ENCODE peak calls at places on chromosomes 11 and 22, in nine cellular contexts. K is neural progenitor cell, S is endothelial cell of umbilical vein, R is keratinocyte, T is fibroblast of lung, G is PC-3, D is GM12878, N is HepG2, A is astrocyte. L is an unnamed sample.

GRCh38 chr11:29518389-29519174 is 498.2 kb downstream of the KCNA4 start:
- DNase-seq in A (no peak), R (no peak), D (no peak), K (peak; percentile 4), G (no peak), S (no peak), T (no peak), N (no peak), L (no peak)

GRCh38 chr11:69269388-69269787 is 24.6 kb upstream of the MYEOV start:
- DNase-seq in D (no peak), R (no peak), A (no peak), T (no peak), S (no peak), G (no peak), K (no peak), N (no peak), L (no peak)

GRCh38 chr11:69683764-69684333 is 8.7 kb upstream of the LTO1 start:
- DNase-seq in A (no peak), S (no peak), K (peak; percentile 56), N (peak; percentile 80), D (no peak), T (no peak), R (no peak), G (peak; percentile 76), L (no peak)

GRCh38 chr11:6402561-6402981 is 12.3 kb downstream of the SMPD1 start:
- DNase-seq in K (no peak), D (peak; percentile 76), N (no peak), R (no peak), G (no peak), T (peak; percentile 27), A (no peak), S (no peak), L (peak; percentile 94)

GRCh38 chr22:43945632-43946390 is 9.4 kb upstream of the SAMM50 start:
- DNase-seq in A (no peak), T (peak; percentile 45), N (peak; percentile 60), R (no peak), S (peak; percentile 63), G (peak; percentile 62), D (no peak), K (peak; percentile 78), L (peak; percentile 71)

GRCh38 chr22:49674479-49674830 is 153.2 kb downstream of the BRD1 start:
- DNase-seq in A (no peak), K (no peak), R (no peak), T (no peak), G (no peak), N (no peak), S (no peak), D (no peak), L (no peak)

GRCh38 chr11:13667795-13668101 is 720 bp upstream of the FAR1 start:
- DNase-seq in D (no peak), T (no peak), A (no peak), K (no peak), G (no peak), N (no peak), S (no peak), R (no peak), L (no peak)

GRCh38 chr11:128469220-128469619 is 118.1 kb downstream of the ETS1 start:
- DNase-seq in A (no peak), S (no peak), G (no peak), T (no peak), K (no peak), D (peak; percentile 77), N (no peak), R (no peak), L (no peak)

DNA sequence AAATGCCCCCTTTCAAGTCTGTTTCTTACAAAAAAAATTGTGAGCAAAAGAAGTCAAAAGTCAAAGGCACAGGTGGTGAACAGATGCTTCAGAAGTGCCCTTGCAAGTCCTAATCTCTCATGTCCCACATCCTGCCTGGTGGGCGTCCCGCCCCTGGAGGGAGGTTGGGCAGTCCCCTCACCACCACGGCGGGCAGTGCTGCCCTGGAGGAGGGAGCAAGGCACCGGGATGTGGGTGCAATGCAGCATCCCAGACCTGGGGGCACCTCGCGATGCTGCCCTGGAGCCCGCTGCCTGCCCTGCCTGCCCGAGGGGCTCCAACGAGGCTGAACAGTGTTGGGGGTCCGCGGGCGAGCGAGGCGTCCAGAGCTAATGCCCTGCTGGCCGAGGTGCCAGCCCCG is 15.9 kb downstream of the MRGPRG start:
- DNase-seq in R (no peak), G (no peak), T (no peak), N (no peak), D (no peak), A (no peak), K (no peak), S (no peak), L (peak; percentile 93)
- TF ChIP-seq EZH2 in R (peak; percentile 50), G (no peak), T (peak; percentile 53), N (no peak), D (no peak), A (no peak), K (no peak), S (peak; percentile 40), L (no peak)

GRCh38 chr11:90343670-90344069 is 120.8 kb upstream of the CHORDC1 start:
- DNase-seq in K (no peak), G (no peak), D (no peak), S (no peak), N (no peak), R (no peak), A (no peak), T (no peak), L (no peak)
- H3K4me3 ChIP-seq in K (no peak overlapping the region), G (no peak overlapping the region), D (no peak overlapping the region), S (no peak overlapping the region), N (no peak overlapping the region), R (no peak overlapping the region), A (no peak overlapping the region), T (no peak overlapping the region), L (no peak overlapping the region)

GRCh38 chr11:31816467-31817053 is 5.4 kb upstream of the PAX6 start:
- DNase-seq in D (no peak), K (peak; percentile 39), G (no peak), A (peak; percentile 8), T (no peak), R (no peak), S (no peak), N (no peak), L (no peak)

GRCh38 chr11:31812392-31813241 is 1.5 kb upstream of the PAX6 start:
- DNase-seq in D (no peak), K (peak; percentile 94), A (peak; percentile 59), N (peak; percentile 17), T (peak; percentile 66), G (peak; percentile 42), S (peak; percentile 22), R (no peak), L (no peak)

GRCh38 chr11:31813242-31813960 is 2.3 kb upstream of the PAX6 start:
- DNase-seq in K (peak; percentile 71), S (no peak), N (no peak), T (peak; percentile 42), D (no peak), R (no peak), A (peak; percentile 38), G (peak; percentile 29), L (no peak)

GRCh38 chr11:31815743-31816466 is 4.8 kb upstream of the PAX6 start:
- DNase-seq in D (no peak), K (peak; percentile 57), N (no peak), G (no peak), T (peak; percentile 18), A (peak; percentile 6), S (no peak), R (no peak), L (no peak)

DNA sequence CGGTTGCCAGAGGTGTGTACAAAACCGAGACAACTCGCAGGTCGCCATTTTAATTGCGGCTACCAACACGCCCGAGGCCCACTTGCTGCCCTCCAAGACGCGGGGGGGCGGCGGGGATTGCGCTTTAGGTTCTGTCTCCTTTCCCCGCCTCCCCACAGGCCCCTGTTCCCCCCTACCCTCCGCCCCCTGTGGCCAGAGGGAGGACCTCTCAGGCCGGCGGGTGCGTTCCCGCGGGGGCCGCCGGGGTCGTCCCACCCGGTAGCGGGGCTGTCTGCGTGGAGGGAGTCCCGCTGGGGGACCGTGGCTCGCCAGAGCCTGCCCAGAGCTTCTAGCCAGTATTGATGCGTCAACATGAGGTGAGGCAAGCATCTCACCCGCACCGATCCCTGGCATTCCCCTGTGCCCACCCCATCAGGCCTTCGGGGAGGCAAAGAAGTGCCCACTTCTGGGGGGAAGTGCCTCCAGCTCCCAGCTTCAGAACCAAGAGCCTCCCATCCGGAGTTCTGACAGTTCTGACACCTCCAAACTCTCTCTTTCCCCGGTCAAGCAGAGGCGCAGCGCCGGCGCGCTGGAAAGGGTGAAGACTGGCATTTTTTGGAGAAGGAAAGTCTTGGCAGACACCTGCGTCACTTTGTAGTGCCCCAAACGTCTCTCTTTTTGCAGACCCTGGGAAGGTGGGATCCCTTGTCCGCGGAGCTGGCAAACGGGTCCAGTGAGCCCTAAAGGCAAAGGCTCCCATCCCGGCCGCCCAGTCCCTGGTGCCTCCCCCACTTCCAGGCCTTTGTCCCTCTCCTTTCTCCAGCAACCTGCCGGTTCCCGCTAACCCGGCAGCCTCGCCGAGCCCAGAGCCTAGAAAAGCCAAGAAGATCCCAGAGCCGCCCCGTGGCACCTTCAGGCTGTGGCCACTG is 3.1 kb upstream of the PAX6 start:
- DNase-seq in A (peak; percentile 23), S (no peak), N (no peak), D (no peak), T (peak; percentile 44), K (peak; percentile 63), G (peak; percentile 12), R (no peak), L (no peak)
- TF ChIP-seq EZH2 in A (peak; percentile 71), S (peak; percentile 77), N (no peak), D (no peak), T (peak; percentile 82), K (no peak), G (no peak), R (peak; percentile 72), L (no peak)

GRCh38 chr11:3163241-3163981 is 1.7 kb downstream of the OSBPL5 start:
- DNase-seq in R (no peak), T (no peak), K (no peak), G (no peak), S (no peak), N (no peak), D (no peak), A (no peak), L (peak; percentile 88)

GRCh38 chr11:3161720-3162409 is 3.2 kb downstream of the OSBPL5 start:
- DNase-seq in N (no peak), S (no peak), K (no peak), D (no peak), G (no peak), R (no peak), T (no peak), A (no peak), L (no peak)

GRCh38 chr11:3161309-3161708 is 3.8 kb downstream of the OSBPL5 start:
- DNase-seq in K (no peak), G (no peak), S (peak; percentile 16), T (no peak), D (no peak), A (no peak), N (no peak), R (no peak), L (no peak)

GRCh38 chr11:3164138-3164539 is 971 bp downstream of the OSBPL5 start:
- DNase-seq in A (no peak), D (no peak), R (no peak), N (no peak), G (no peak), T (no peak), K (no peak), S (no peak), L (peak; percentile 66)

DNA sequence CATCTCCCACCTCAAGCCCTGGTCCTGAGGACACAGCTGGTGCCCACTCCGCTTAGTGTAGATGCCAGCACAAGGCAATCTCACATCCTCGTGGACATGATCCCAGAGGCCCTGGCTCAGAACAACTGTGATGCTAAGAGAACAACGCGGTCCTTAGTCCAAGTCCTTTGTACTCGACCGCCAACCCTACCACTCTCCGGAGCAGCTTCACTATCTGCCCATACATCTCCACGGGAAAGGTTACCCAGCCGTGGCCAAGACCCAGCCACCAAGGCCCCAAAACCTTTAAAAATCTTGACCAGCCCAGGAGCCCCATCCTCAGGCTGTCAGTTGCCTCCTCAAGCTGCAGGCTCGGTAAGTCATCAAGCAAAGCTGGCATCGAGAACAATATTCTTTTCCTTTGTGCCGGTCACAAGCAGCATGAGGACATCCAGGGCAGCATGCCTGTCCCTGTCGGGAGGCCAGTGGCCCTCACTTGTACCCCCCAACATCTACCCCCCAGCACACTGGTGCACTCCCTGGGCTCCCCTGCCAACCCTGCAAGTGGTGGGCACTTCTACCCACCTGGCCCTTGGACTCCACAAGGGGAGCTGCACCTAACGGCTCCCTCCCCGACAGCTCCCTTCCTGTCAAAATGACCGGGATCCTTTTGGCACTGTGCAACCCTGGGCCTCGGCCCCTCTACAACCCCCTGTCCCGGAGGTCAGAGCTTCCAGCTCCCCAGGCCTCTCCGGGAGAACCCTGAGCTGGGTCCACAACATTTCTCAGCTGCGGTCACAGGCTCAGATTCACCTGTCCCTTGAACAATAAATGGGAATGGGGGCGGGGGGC is 2.5 kb downstream of the OSBPL5 start:
- DNase-seq in D (no peak), N (no peak), G (no peak), R (no peak), A (no peak), K (no peak), T (no peak), S (no peak), L (no peak)
- H3K4me3 ChIP-seq in D (no peak overlapping the region), N (no peak overlapping the region), G (no peak overlapping the region), R (no peak overlapping the region), A (no peak overlapping the region), K (no peak overlapping the region), T (peak overlapping the region; percentile 10), S (no peak overlapping the region), L (no peak overlapping the region)

L was measured in DND-41.